ENCODE peak calls at places on chromosomes 12 and 14, in eight cellular contexts. G, R, N, Z, Y, O, M and F are unnamed samples.

GRCh38 chr12:122856999-122857671 is 21.9 kb downstream of the HIP1R start:
- DNase-seq in G (no peak), R (no peak), N (no peak), Z (no peak), Y (no peak), O (no peak), M (no peak), F (peak; percentile 69)

GRCh38 chr12:22312336-22312735 is 22.2 kb downstream of the ST8SIA1 start:
- DNase-seq in G (peak; percentile 43), R (peak; percentile 16), N (peak; percentile 54), Z (no peak), Y (no peak), O (no peak), M (no peak), F (no peak)

GRCh38 chr12:123388218-123388947 is 4.5 kb downstream of the KMT5A start:
- DNase-seq in G (peak; percentile 41), R (peak; percentile 76), N (peak; percentile 83), Z (peak; percentile 62), Y (peak; percentile 89), O (peak; percentile 34), M (peak; percentile 70), F (peak; percentile 95)

GRCh38 chr12:93699271-93700141 is 22.3 kb downstream of the CRADD start:
- DNase-seq in G (no peak), R (no peak), N (no peak), Z (no peak), Y (no peak), O (no peak), M (no peak), F (no peak)

GRCh38 chr12:3998968-3999792 is 126.0 kb upstream of the PARP11 start:
- DNase-seq in G (no peak), R (no peak), N (no peak), Z (no peak), Y (no peak), O (no peak), M (no peak), F (no peak)

GRCh38 chr14:76929927-76930326 is 98.6 kb downstream of the IRF2BPL start:
- DNase-seq in G (no peak), R (no peak), N (no peak), Z (no peak), Y (no peak), O (no peak), M (no peak), F (no peak)

GRCh38 chr12:33438890-33439586 is 581 bp downstream of the SYT10 start:
- DNase-seq in G (no peak), R (no peak), N (no peak), Z (peak; percentile 57), Y (peak; percentile 65), O (peak; percentile 52), M (no peak), F (peak; percentile 64)

GRCh38 chr12:66905201-66905600 is 226.3 kb upstream of the GRIP1 start:
- DNase-seq in G (no peak), R (no peak), N (no peak), Z (no peak), Y (no peak), O (no peak), M (no peak), F (no peak)

GRCh38 chr14:55309761-55310365 is 38.6 kb downstream of the FBXO34 start:
- DNase-seq in G (no peak), R (no peak), N (no peak), Z (no peak), Y (no peak), O (no peak), M (no peak), F (no peak)

GRCh38 chr14:22908601-22909000 is 10.3 kb downstream of the RBM23 start:
- DNase-seq in G (no peak), R (no peak), N (no peak), Z (no peak), Y (no peak), O (no peak), M (no peak), F (no peak)

GRCh38 chr12:835754-836493 is 83.5 kb downstream of the WNK1 start:
- DNase-seq in G (no peak), R (no peak), N (no peak), Z (no peak), Y (no peak), O (no peak), M (no peak), F (no peak)

GRCh38 chr14:54901380-54902142 is 1.1 kb downstream of the GCH1 start:
- DNase-seq in G (no peak), R (no peak), N (no peak), Z (no peak), Y (no peak), O (no peak), M (no peak), F (peak; percentile 77)

GRCh38 chr14:91186515-91187066 is 57.9 kb downstream of the GPR68 start:
- DNase-seq in G (no peak), R (no peak), N (no peak), Z (no peak), Y (no peak), O (no peak), M (no peak), F (no peak)

GRCh38 chr14:31937730-31938346 is 139.3 kb upstream of the ARHGAP5 start:
- DNase-seq in G (no peak), R (peak; percentile 24), N (peak; percentile 69), Z (no peak), Y (no peak), O (no peak), M (peak; percentile 17), F (no peak)

GRCh38 chr14:64879635-64880381 is at the start of gene SPTB:
- DNase-seq in G (peak; percentile 5), R (peak; percentile 52), N (peak; percentile 74), Z (peak; percentile 59), Y (peak; percentile 73), O (peak; percentile 64), M (peak; percentile 59), F (peak; percentile 81)

GRCh38 chr12:54009171-54010052 is 627 bp downstream of the HOXC8 start:
- DNase-seq in G (no peak), R (no peak), N (no peak), Z (no peak), Y (no peak), O (peak; percentile 15), M (no peak), F (no peak)

GRCh38 chr14:53278602-53279506 is 125.7 kb upstream of the DDHD1 start:
- DNase-seq in G (no peak), R (no peak), N (no peak), Z (no peak), Y (no peak), O (no peak), M (no peak), F (no peak)

GRCh38 chr12:49017764-49018281 is 753 bp downstream of the PRKAG1 start:
- DNase-seq in G (no peak), R (no peak), N (no peak), Z (no peak), Y (no peak), O (no peak), M (no peak), F (no peak)

GRCh38 chr14:72726444-72726843 is 167.5 kb downstream of the DPF3 start:
- DNase-seq in G (no peak), R (no peak), N (no peak), Z (no peak), Y (no peak), O (no peak), M (no peak), F (peak; percentile 42)

GRCh38 chr12:32836710-32837109 is 59.9 kb downstream of the PKP2 start:
- DNase-seq in G (no peak), R (no peak), N (no peak), Z (no peak), Y (no peak), O (no peak), M (no peak), F (no peak)

GRCh38 chr12:12521923-12522322 is 40.7 kb downstream of the DUSP16 start:
- DNase-seq in G (no peak), R (no peak), N (no peak), Z (no peak), Y (no peak), O (no peak), M (no peak), F (no peak)

GRCh38 chr12:75660107-75660530 is 148.7 kb upstream of the KRR1 start:
- DNase-seq in G (no peak), R (no peak), N (no peak), Z (no peak), Y (no peak), O (no peak), M (no peak), F (no peak)

GRCh38 chr12:118193477-118193876 is 57.6 kb downstream of the PEBP1 start:
- DNase-seq in G (no peak), R (no peak), N (no peak), Z (no peak), Y (no peak), O (no peak), M (no peak), F (no peak)

GRCh38 chr14:50425816-50426215 is 29.1 kb upstream of the CDKL1 start:
- DNase-seq in G (no peak), R (no peak), N (no peak), Z (no peak), Y (no peak), O (no peak), M (no peak), F (no peak)

GRCh38 chr14:104383931-104384775 is 195.4 kb upstream of the C14orf180 start:
- DNase-seq in G (peak; percentile 76), R (no peak), N (no peak), Z (no peak), Y (peak; percentile 61), O (no peak), M (no peak), F (peak; percentile 74)

GRCh38 chr14:31936100-31936499 is 141.0 kb upstream of the ARHGAP5 start:
- DNase-seq in G (no peak), R (no peak), N (no peak), Z (no peak), Y (no peak), O (no peak), M (no peak), F (no peak)

GRCh38 chr12:112151766-112152541 is 26.6 kb downstream of the TRAFD1 start:
- DNase-seq in G (no peak), R (no peak), N (no peak), Z (no peak), Y (peak; percentile 55), O (no peak), M (no peak), F (no peak)

GRCh38 chr12:120181991-120182631 is 12.4 kb downstream of the GCN1 start:
- DNase-seq in G (no peak), R (no peak), N (no peak), Z (no peak), Y (no peak), O (no peak), M (no peak), F (no peak)

GRCh38 chr14:91367173-91368171 is 50.1 kb downstream of the CCDC88C start:
- DNase-seq in G (no peak), R (no peak), N (no peak), Z (no peak), Y (peak; percentile 81), O (no peak), M (no peak), F (no peak)

GRCh38 chr12:59079029-59079428 is 158.7 kb upstream of the LRIG3 start:
- DNase-seq in G (no peak), R (no peak), N (no peak), Z (no peak), Y (no peak), O (no peak), M (no peak), F (no peak)

GRCh38 chr12:94793191-94793595 is 142.8 kb upstream of the TMCC3 start:
- DNase-seq in G (no peak), R (no peak), N (no peak), Z (peak; percentile 21), Y (no peak), O (no peak), M (no peak), F (no peak)